ENCODE peak calls at places on chromosomes 11 and 22, in ten cellular contexts. N is AG09309, J is retinal pigment epithelial cell, S is islet precursor cell, L is NCI-H446 treated with DMSO at 0.1 percent for 48 hours, K is SK-N-SH, O is M059J, H is nephron progenitor cell, W is BJ, V is EH. I is an unnamed sample.

GRCh38 chr11:112697779-112698178 is 263.4 kb upstream of the NCAM1 start:
- DNase-seq in V (no peak), N (no peak), H (no peak), O (no peak), S (no peak), K (no peak), J (no peak), L (no peak), W (no peak), I (no peak)

GRCh38 chr11:45662665-45663485 is 2.5 kb downstream of the CHST1 start:
- DNase-seq in J (peak), V (peak), O (peak), S (peak), H (no peak), L (peak), N (peak), W (no peak), K (peak), I (no peak)

GRCh38 chr11:124837491-124837856 is 27.8 kb upstream of the ROBO3 start:
- DNase-seq in K (peak), J (peak), V (peak), H (no peak), N (peak), L (peak), O (peak), S (peak), W (peak), I (peak)

GRCh38 chr22:30305519-30305905 is 16.2 kb upstream of the CASTOR1 start:
- DNase-seq in S (no peak), K (no peak), L (no peak), W (no peak), J (no peak), V (peak), N (no peak), O (no peak), H (no peak), I (no peak)

GRCh38 chr11:31237819-31238771 is 131.4 kb downstream of the DCDC1 start:
- DNase-seq in J (no peak), L (peak), K (no peak), O (peak), W (no peak), V (peak), N (no peak), S (peak), H (peak), I (no peak)

GRCh38 chr22:26903030-26903856 is 245.9 kb downstream of the MIAT start:
- DNase-seq in J (no peak), O (no peak), V (no peak), W (no peak), L (no peak), N (no peak), S (no peak), H (peak), K (no peak), I (peak)

GRCh38 chr11:8288824-8289223 is 25.1 kb upstream of the LMO1 start:
- DNase-seq in J (no peak), L (no peak), N (no peak), V (no peak), H (no peak), S (no peak), K (no peak), O (no peak), W (no peak), I (no peak)

GRCh38 chr11:66008468-66009101 is 3.2 kb upstream of the CST6 start:
- DNase-seq in H (peak), W (no peak), J (no peak), V (no peak), O (peak), K (no peak), L (no peak), S (no peak), N (no peak), I (no peak)

GRCh38 chr11:86244063-86244521 is 461 bp upstream of the EED start:
- DNase-seq in J (peak), S (peak), L (peak), V (peak), H (peak), O (peak), K (peak), W (no peak), N (peak), I (no peak)

GRCh38 chr22:44116755-44117684 is 63.7 kb upstream of the PARVG start:
- DNase-seq in L (no peak), K (no peak), J (no peak), S (no peak), N (no peak), W (no peak), H (no peak), V (no peak), O (no peak), I (no peak)

GRCh38 chr22:48900626-48901025 is 927.0 kb downstream of the BRD1 start:
- DNase-seq in K (no peak), W (no peak), V (no peak), L (no peak), J (no peak), S (no peak), O (no peak), H (no peak), N (no peak), I (no peak)

GRCh38 chr11:3092603-3093141 is 35.4 kb upstream of the CARS1 start:
- DNase-seq in J (no peak), S (no peak), N (no peak), O (no peak), V (no peak), H (no peak), L (no peak), K (peak), W (no peak), I (no peak)

GRCh38 chr11:44950036-44950624 is 553 bp downstream of the TP53I11 start:
- DNase-seq in S (peak), H (peak), O (peak), L (no peak), N (no peak), J (no peak), K (peak), V (peak), W (no peak), I (no peak)

GRCh38 chr11:118260353-118260752 is 3.7 kb downstream of the MPZL2 start:
- DNase-seq in L (no peak), N (no peak), S (no peak), H (no peak), V (no peak), K (no peak), W (no peak), J (no peak), O (no peak), I (no peak)

GRCh38 chr22:35552846-35553245 is 12.2 kb downstream of the RASD2 start:
- DNase-seq in K (no peak), H (no peak), W (no peak), S (no peak), L (no peak), J (no peak), N (no peak), O (no peak), V (no peak), I (no peak)

GRCh38 chr11:2221591-2221990 is 48.8 kb downstream of the ASCL2 start:
- DNase-seq in J (no peak), H (no peak), S (no peak), W (no peak), N (no peak), O (no peak), V (no peak), K (no peak), L (no peak), I (no peak)

GRCh38 chr22:30187726-30188407 is 58.7 kb downstream of the LIF start:
- DNase-seq in H (no peak), J (no peak), O (peak), W (no peak), L (no peak), N (no peak), K (no peak), V (peak), S (no peak), I (no peak)

GRCh38 chr11:101870510-101870909 is 44.3 kb upstream of the CEP126 start:
- DNase-seq in L (no peak), N (no peak), W (peak), O (peak), K (no peak), V (peak), H (no peak), S (no peak), J (no peak), I (no peak)

GRCh38 chr11:109864161-109864661 is 229.0 kb upstream of the ZC3H12C start:
- DNase-seq in K (no peak), L (no peak), W (no peak), N (no peak), O (peak), H (peak), J (no peak), S (peak), V (peak), I (no peak)

GRCh38 chr11:15587059-15587458 is 472.3 kb downstream of the INSC start:
- DNase-seq in O (no peak), L (no peak), H (no peak), K (peak), S (no peak), N (no peak), V (no peak), W (no peak), J (no peak), I (no peak)

GRCh38 chr11:12267921-12268320 is 109.5 kb upstream of the PARVA start:
- DNase-seq in J (no peak), W (no peak), H (no peak), N (no peak), V (no peak), S (no peak), L (no peak), K (no peak), O (no peak), I (no peak)

GRCh38 chr11:83319346-83319745 is 33.2 kb upstream of the CCDC90B start:
- DNase-seq in J (no peak), N (no peak), S (no peak), L (no peak), K (no peak), O (no peak), V (no peak), W (no peak), H (no peak), I (no peak)

GRCh38 chr22:33658775-33659174 is 261.5 kb downstream of the LARGE1 start:
- DNase-seq in W (peak), S (peak), H (no peak), L (no peak), K (no peak), O (no peak), V (peak), N (peak), J (no peak), I (no peak)

GRCh38 chr11:100774132-100774531 is 87.0 kb downstream of the ARHGAP42 start:
- DNase-seq in L (no peak), K (no peak), J (no peak), S (no peak), N (no peak), W (no peak), O (no peak), V (no peak), H (no peak), I (no peak)

GRCh38 chr11:96335389-96335788 is 7.6 kb downstream of the MAML2 start:
- DNase-seq in H (no peak), K (no peak), N (no peak), V (no peak), J (no peak), W (no peak), L (no peak), O (no peak), S (no peak), I (no peak)

GRCh38 chr11:61022311-61023085 is 51.0 kb downstream of the CD6 start:
- DNase-seq in S (peak), W (no peak), O (peak), J (no peak), V (no peak), N (no peak), K (no peak), H (no peak), L (no peak), I (no peak)

GRCh38 chr22:19514831-19515565 is 9.2 kb downstream of the CLDN5 start:
- DNase-seq in V (no peak), K (no peak), J (no peak), S (no peak), N (no peak), H (no peak), W (no peak), L (no peak), O (no peak), I (no peak)

GRCh38 chr11:94776351-94777321 is 8.5 kb downstream of the AMOTL1 start:
- DNase-seq in H (no peak), K (no peak), O (peak), N (peak), S (peak), L (peak), V (peak), W (no peak), J (no peak), I (no peak)

GRCh38 chr11:47189100-47189834 is 3.0 kb upstream of the PACSIN3 start:
- DNase-seq in K (no peak), J (no peak), V (peak), L (no peak), O (peak), N (no peak), H (no peak), W (peak), S (peak), I (no peak)

GRCh38 chr11:66069715-66070603 is at the start of gene PACS1:
- DNase-seq in O (peak), J (no peak), V (peak), N (peak), H (peak), S (peak), W (peak), L (peak), K (peak), I (peak)

GRCh38 chr11:16923987-16924386 is 90.2 kb downstream of the PLEKHA7 start:
- DNase-seq in W (no peak), V (no peak), L (no peak), H (no peak), K (no peak), O (no peak), J (no peak), N (no peak), S (peak), I (no peak)

GRCh38 chr11:10770626-10771254 is 19.7 kb downstream of the CTR9 start:
- DNase-seq in L (no peak), W (no peak), V (peak), H (peak), K (peak), O (peak), N (no peak), J (peak), S (peak), I (no peak)

GRCh38 chr11:68996376-68997123 is 15.8 kb upstream of the MRGPRD start:
- DNase-seq in J (no peak), L (no peak), O (no peak), K (no peak), S (peak), N (no peak), V (no peak), H (no peak), W (no peak), I (no peak)

GRCh38 chr11:124877631-124878496 is 12.6 kb downstream of the ROBO3 start:
- DNase-seq in K (no peak), S (no peak), N (no peak), O (no peak), V (no peak), L (no peak), W (no peak), H (no peak), J (no peak), I (no peak)

GRCh38 chr22:17131686-17132085 is 10.5 kb upstream of the TMEM121B start:
- DNase-seq in O (peak), J (no peak), S (no peak), H (no peak), K (no peak), V (no peak), W (no peak), L (no peak), N (no peak), I (peak)

GRCh38 chr11:87097582-87097981 is 59.8 kb downstream of the TMEM135 start:
- DNase-seq in W (no peak), S (peak), H (peak), J (no peak), V (peak), N (no peak), K (peak), L (no peak), O (peak), I (peak)

GRCh38 chr11:113615773-113616172 is 90.3 kb downstream of the TMPRSS5 start:
- DNase-seq in V (peak), L (no peak), J (peak), H (no peak), N (no peak), S (no peak), W (no peak), K (no peak), O (peak), I (no peak)

GRCh38 chr11:67545280-67545679 is 22.0 kb upstream of the CABP2 start:
- DNase-seq in W (no peak), S (no peak), O (no peak), V (peak), H (no peak), N (no peak), J (no peak), L (no peak), K (no peak), I (peak)

I was measured in NCI-H1436.